ENCODE peak calls at places on chromosome 20, in nine cellular contexts. U is GM12892, E is transverse colon, M is HCT116, A is right lobe of liver, J is H1, O is spleen, F is heart left ventricle, D is HepG2. Z is an unnamed sample.

GRCh38 chr20:58888521-58889333 is 36.2 kb downstream of the GNAS start:
- DNase-seq in U (peak), E (peak), M (no peak), A (peak), J (peak), O (peak), F (peak), D (peak), Z (peak)

GRCh38 chr20:6562111-6562510 is 205.4 kb upstream of the BMP2 start:
- DNase-seq in U (no peak), E (no peak), M (no peak), A (no peak), J (no peak), O (no peak), F (no peak), D (no peak), Z (no peak)

GRCh38 chr20:10511507-10512231 is 76.6 kb downstream of the SLX4IP start:
- DNase-seq in U (peak), E (peak), M (peak), A (peak), J (no peak), O (peak), F (peak), D (peak), Z (peak)

GRCh38 chr20:10708342-10709185 is 34.8 kb upstream of the JAG1 start:
- DNase-seq in U (no peak), E (no peak), M (no peak), A (no peak), J (no peak), O (no peak), F (no peak), D (peak), Z (no peak)

GRCh38 chr20:49349078-49349477 is 71.2 kb upstream of the ZNFX1 start:
- DNase-seq in U (no peak), E (no peak), M (no peak), A (no peak), J (no peak), O (no peak), F (no peak), D (no peak), Z (no peak)

GRCh38 chr20:3101737-3102574 is 17.4 kb upstream of the AVP start:
- DNase-seq in U (no peak), E (peak), M (no peak), A (no peak), J (no peak), O (no peak), F (no peak), D (no peak), Z (no peak)

GRCh38 chr20:57400821-57401564 is 9.8 kb downstream of the RBM38 start:
- DNase-seq in U (no peak), E (no peak), M (no peak), A (peak), J (no peak), O (peak), F (no peak), D (no peak), Z (no peak)

GRCh38 chr20:36237477-36237876 is 1.2 kb downstream of the AAR2 start:
- DNase-seq in U (no peak), E (no peak), M (no peak), A (no peak), J (no peak), O (no peak), F (no peak), D (no peak), Z (no peak)

GRCh38 chr20:41133709-41134361 is 3.5 kb upstream of the PLCG1 start:
- DNase-seq in U (peak), E (peak), M (no peak), A (no peak), J (no peak), O (no peak), F (no peak), D (no peak), Z (no peak)

GRCh38 chr20:14401479-14402138 is 64.2 kb upstream of the FLRT3 start:
- DNase-seq in U (no peak), E (no peak), M (no peak), A (no peak), J (no peak), O (no peak), F (no peak), D (no peak), Z (no peak)

GRCh38 chr20:49595811-49596545 is 28.0 kb upstream of the PTGIS start:
- DNase-seq in U (no peak), E (no peak), M (no peak), A (no peak), J (no peak), O (no peak), F (no peak), D (no peak), Z (no peak)

GRCh38 chr20:19269737-19270325 is 57.4 kb downstream of the SLC24A3 start:
- DNase-seq in U (no peak), E (no peak), M (no peak), A (no peak), J (no peak), O (no peak), F (no peak), D (no peak), Z (no peak)

GRCh38 chr20:10502098-10502526 is 67.0 kb downstream of the SLX4IP start:
- DNase-seq in U (no peak), E (no peak), M (no peak), A (no peak), J (no peak), O (no peak), F (no peak), D (no peak), Z (no peak)

GRCh38 chr20:63052571-63053429 is 46.0 kb upstream of the BHLHE23 start:
- DNase-seq in U (no peak), E (no peak), M (no peak), A (peak), J (no peak), O (peak), F (no peak), D (no peak), Z (no peak)

GRCh38 chr20:33915726-33916331 is 77.9 kb upstream of the RALY start:
- DNase-seq in U (peak), E (peak), M (peak), A (peak), J (peak), O (peak), F (no peak), D (peak), Z (peak)

GRCh38 chr20:2230671-2231488 is 64.9 kb upstream of the TGM3 start:
- DNase-seq in U (no peak), E (peak), M (no peak), A (no peak), J (no peak), O (no peak), F (no peak), D (no peak), Z (no peak)

GRCh38 chr20:35886537-35886936 is 67.8 kb downstream of the SCAND1 start:
- DNase-seq in U (no peak), E (no peak), M (no peak), A (no peak), J (no peak), O (no peak), F (peak), D (no peak), Z (peak)

GRCh38 chr20:23302386-23302785 is 48.2 kb upstream of the NXT1 start:
- DNase-seq in U (no peak), E (no peak), M (no peak), A (no peak), J (no peak), O (no peak), F (no peak), D (no peak), Z (no peak)

GRCh38 chr20:64142546-64142945 is 21.7 kb upstream of the MYT1 start:
- DNase-seq in U (no peak), E (no peak), M (no peak), A (no peak), J (peak), O (peak), F (no peak), D (no peak), Z (no peak)

GRCh38 chr20:11551491-11551890 is 366.2 kb upstream of the BTBD3 start:
- DNase-seq in U (no peak), E (no peak), M (no peak), A (no peak), J (no peak), O (no peak), F (no peak), D (no peak), Z (no peak)

GRCh38 chr20:46186210-46186609 is 68.1 kb downstream of the CD40 start:
- DNase-seq in U (no peak), E (no peak), M (no peak), A (no peak), J (no peak), O (no peak), F (no peak), D (no peak), Z (no peak)

GRCh38 chr20:31747640-31748039 is 8.6 kb downstream of the TPX2 start:
- DNase-seq in U (no peak), E (no peak), M (no peak), A (no peak), J (no peak), O (no peak), F (peak), D (no peak), Z (no peak)

GRCh38 chr20:61549865-61550264 is 297.8 kb downstream of the CDH4 start:
- DNase-seq in U (no peak), E (no peak), M (no peak), A (peak), J (no peak), O (no peak), F (no peak), D (no peak), Z (no peak)

GRCh38 chr20:19115581-19115980 is 96.9 kb upstream of the SLC24A3 start:
- DNase-seq in U (no peak), E (no peak), M (no peak), A (no peak), J (no peak), O (no peak), F (no peak), D (no peak), Z (no peak)

GRCh38 chr20:57849126-57849867 is 139.5 kb upstream of the PMEPA1 start:
- DNase-seq in U (no peak), E (no peak), M (no peak), A (no peak), J (peak), O (no peak), F (no peak), D (no peak), Z (no peak)

GRCh38 chr20:62266340-62266739 is 28.0 kb downstream of the OSBPL2 start:
- DNase-seq in U (no peak), E (no peak), M (no peak), A (no peak), J (no peak), O (no peak), F (no peak), D (peak), Z (peak)

GRCh38 chr20:64109831-64110391 is 2.5 kb upstream of the NPBWR2 start:
- DNase-seq in U (no peak), E (peak), M (no peak), A (no peak), J (peak), O (no peak), F (no peak), D (no peak), Z (no peak)

GRCh38 chr20:2738331-2738730 is 45.8 kb downstream of the EBF4 start:
- DNase-seq in U (no peak), E (no peak), M (no peak), A (no peak), J (no peak), O (no peak), F (no peak), D (no peak), Z (no peak)

GRCh38 chr20:61956396-61957342 is 109.0 kb downstream of the TAF4 start:
- DNase-seq in U (no peak), E (no peak), M (no peak), A (no peak), J (no peak), O (no peak), F (no peak), D (peak), Z (no peak)

GRCh38 chr20:50885068-50885467 is 46.2 kb downstream of the ADNP start:
- DNase-seq in U (no peak), E (no peak), M (no peak), A (no peak), J (no peak), O (peak), F (no peak), D (no peak), Z (no peak)
- TF ChIP-seq POLR2A in U (no peak), E (no peak), M (no peak), A (no peak), J (no peak), O (no peak), F (no peak), D (no peak), Z (no peak)

DNA sequence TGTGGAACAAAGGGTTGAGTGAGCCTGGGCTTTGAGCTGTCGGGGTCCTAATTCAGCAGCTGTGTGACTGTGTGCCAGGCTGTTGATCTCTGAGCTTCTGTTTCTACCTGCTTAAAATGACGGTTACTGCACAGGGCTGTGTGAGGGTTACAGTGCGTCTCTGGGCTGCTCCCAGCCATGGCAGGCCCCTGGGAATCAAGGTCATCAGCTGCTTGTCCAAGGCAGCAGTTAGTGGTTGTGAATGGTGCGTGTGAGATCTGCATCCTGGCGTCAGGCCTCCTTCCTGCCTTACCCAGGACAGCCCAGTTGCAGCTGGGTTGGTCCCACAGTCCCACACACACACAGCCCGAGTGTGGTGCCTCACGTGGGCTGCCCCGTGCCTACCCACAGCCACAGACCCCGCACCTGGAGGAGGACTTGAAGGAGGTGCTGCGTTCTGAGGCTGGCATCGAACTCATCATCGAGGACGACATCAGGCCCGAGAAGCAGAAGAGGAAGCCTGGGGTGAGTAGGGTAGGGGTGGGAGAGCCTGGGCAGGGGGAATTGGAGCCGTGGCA is 15.6 kb downstream of the GTSF1L start:
- DNase-seq in U (no peak), E (no peak), M (no peak), A (no peak), J (no peak), O (no peak), F (no peak), D (no peak), Z (no peak)
- TF ChIP-seq POLR2A in U (no peak), E (no peak), M (no peak), A (no peak), J (no peak), O (no peak), F (no peak), D (no peak), Z (no peak)

DNA sequence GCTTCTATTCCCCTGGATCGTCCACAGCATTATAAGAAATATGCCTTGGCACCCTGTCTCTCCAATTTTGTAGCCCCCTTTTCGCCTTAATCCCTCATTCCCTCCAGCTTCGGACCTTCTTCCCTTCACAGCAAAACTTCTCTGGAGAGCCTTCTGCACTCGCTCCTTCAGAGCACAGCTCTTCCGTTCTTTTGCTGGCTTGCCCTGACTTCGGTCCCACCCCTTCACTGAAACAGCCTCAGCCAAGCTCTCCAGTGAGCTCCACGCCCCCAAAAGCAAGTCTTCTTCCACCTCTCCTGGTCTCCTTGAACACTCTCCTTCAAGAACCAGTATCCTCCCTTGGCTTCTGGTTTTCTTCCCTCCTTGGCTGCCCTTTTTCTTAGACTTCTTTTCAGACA is 134.7 kb upstream of the RNF24 start:
- DNase-seq in U (no peak), E (no peak), M (no peak), A (no peak), J (no peak), O (no peak), F (no peak), D (no peak), Z (no peak)
- TF ChIP-seq POLR2A in U (no peak), E (no peak), M (no peak), A (no peak), J (no peak), O (no peak), F (no peak), D (no peak), Z (no peak)

DNA sequence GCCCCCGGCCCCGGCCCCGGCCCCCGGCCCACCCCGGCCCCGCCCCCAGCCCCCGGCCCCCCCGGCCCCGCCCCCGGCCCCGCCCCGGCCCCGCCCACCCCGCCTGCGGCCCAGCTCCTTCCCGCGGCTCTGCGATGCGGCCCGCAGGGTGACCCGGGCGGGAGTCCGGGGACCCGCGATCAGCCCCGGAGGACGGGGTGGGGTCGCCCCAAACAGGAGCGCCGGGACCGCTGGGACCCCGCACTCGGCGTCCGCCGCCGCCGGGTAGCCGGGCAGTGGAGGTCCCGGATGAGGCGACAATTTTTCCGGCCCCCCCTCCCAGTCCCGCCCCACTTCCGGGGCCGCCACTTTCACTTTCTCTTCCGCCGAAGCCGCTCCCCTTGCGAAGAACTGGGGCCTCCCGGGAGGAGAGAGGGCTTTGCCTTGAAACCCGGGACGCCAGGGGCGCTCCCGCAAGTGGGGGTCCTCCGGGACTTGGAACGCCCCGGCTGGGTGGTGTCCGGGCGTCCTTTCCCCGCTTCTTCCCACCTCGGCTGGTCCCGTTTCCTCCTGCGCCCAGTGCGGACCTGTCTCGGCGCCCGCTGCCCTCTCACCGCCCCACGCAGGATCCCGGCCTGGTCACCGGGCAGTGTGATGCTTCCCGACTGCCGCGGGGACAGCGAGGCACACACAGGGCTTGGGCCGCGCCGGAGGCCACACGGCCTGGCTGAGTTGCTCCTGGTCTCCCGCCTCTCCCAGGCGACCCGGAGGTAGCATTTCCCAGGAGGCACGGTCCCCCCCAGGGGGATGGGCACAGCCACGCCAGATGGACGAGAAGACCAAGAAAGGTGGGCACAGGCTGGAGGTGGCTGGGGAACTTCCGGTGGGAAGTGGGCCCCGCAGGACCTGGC is at the start of gene RBCK1:
- DNase-seq in U (peak), E (peak), M (peak), A (peak), J (peak), O (peak), F (peak), D (peak), Z (peak)
- TF ChIP-seq POLR2A in U (peak), E (peak), M (peak), A (peak), J (peak), O (no peak), F (peak), D (peak), Z (peak)